ENCODE peak calls at places on chromosomes 2 and 18, in ten cellular contexts. S, R, P, F, T, L, U, C, N and Y are unnamed samples.

GRCh38 chr2:195106681-195107380 is 550.2 kb upstream of the SLC39A10 start:
- DNase-seq in U (no peak), C (no peak), F (no peak), L (no peak), S (no peak), P (no peak), N (no peak), T (no peak), R (no peak), Y (no peak)

GRCh38 chr2:170324640-170325046 is 146.7 kb downstream of the MYO3B start:
- DNase-seq in P (no peak), R (peak; percentile 48), N (no peak), F (peak; percentile 89), U (peak; percentile 26), L (peak; percentile 74), C (peak; percentile 30), T (no peak), S (peak; percentile 27), Y (no peak)

GRCh38 chr2:7661532-7661931 is 744.3 kb downstream of the RNF144A start:
- DNase-seq in P (no peak), T (no peak), N (no peak), C (no peak), R (no peak), F (no peak), S (no peak), L (no peak), U (no peak), Y (no peak)

GRCh38 chr2:23545391-23545790 is 160.4 kb downstream of the KLHL29 start:
- DNase-seq in S (no peak), C (peak; percentile 13), R (no peak), U (no peak), L (peak; percentile 71), P (no peak), N (no peak), T (no peak), F (no peak), Y (no peak)

GRCh38 chr2:236343400-236344161 is 79.4 kb upstream of the ASB18 start:
- DNase-seq in C (peak; percentile 59), R (peak; percentile 81), U (peak; percentile 71), L (peak; percentile 74), F (peak; percentile 80), S (peak; percentile 42), T (no peak), P (peak; percentile 42), N (peak; percentile 72), Y (no peak)

GRCh38 chr18:395481-396250 is 104.8 kb downstream of the COLEC12 start:
- DNase-seq in S (no peak), R (peak; percentile 71), P (peak; percentile 90), N (no peak), T (no peak), F (no peak), L (peak; percentile 79), C (no peak), U (peak; percentile 33), Y (no peak)

GRCh38 chr2:207395535-207396251 is 134.1 kb upstream of the CREB1 start:
- DNase-seq in F (peak; percentile 38), T (no peak), S (no peak), C (no peak), P (no peak), L (no peak), R (no peak), N (no peak), U (no peak), Y (no peak)

GRCh38 chr2:19748711-19749506 is 152.9 kb downstream of the TTC32 start:
- DNase-seq in T (no peak), P (no peak), N (no peak), U (no peak), R (no peak), F (no peak), L (no peak), S (no peak), C (no peak), Y (no peak)

GRCh38 chr2:217932661-217933325 is 70.0 kb downstream of the TNS1 start:
- DNase-seq in C (no peak), T (no peak), P (no peak), S (no peak), L (no peak), F (peak; percentile 35), N (no peak), U (no peak), R (no peak), Y (no peak)

GRCh38 chr2:186569906-186570305 is 19.9 kb upstream of the ITGAV start:
- DNase-seq in R (no peak), L (no peak), P (no peak), C (no peak), U (no peak), S (no peak), N (no peak), F (peak; percentile 79), T (no peak), Y (no peak)

GRCh38 chr2:232901711-232902578 is 31.9 kb downstream of the SNORC start:
- DNase-seq in F (no peak), N (no peak), S (peak; percentile 79), P (peak; percentile 44), R (peak; percentile 88), U (peak; percentile 29), T (no peak), C (peak; percentile 90), L (peak; percentile 65), Y (no peak)

GRCh38 chr2:72010647-72011355 is 136.9 kb downstream of the CYP26B1 start:
- DNase-seq in N (no peak), L (no peak), R (no peak), P (no peak), S (no peak), U (no peak), T (peak; percentile 36), C (no peak), F (no peak), Y (peak; percentile 37)

GRCh38 chr2:213015387-213016165 is 135.8 kb downstream of the IKZF2 start:
- DNase-seq in N (no peak), R (no peak), L (no peak), U (no peak), P (no peak), C (no peak), F (no peak), T (no peak), S (no peak), Y (no peak)

GRCh38 chr2:223882715-223883114 is 45.3 kb upstream of the AP1S3 start:
- DNase-seq in F (no peak), N (no peak), P (no peak), C (no peak), U (no peak), R (no peak), L (no peak), S (no peak), T (no peak), Y (no peak)

GRCh38 chr2:168441214-168441872 is 14.7 kb upstream of the CERS6 start:
- DNase-seq in N (no peak), F (no peak), C (no peak), T (no peak), U (no peak), R (no peak), S (no peak), L (no peak), P (no peak), Y (no peak)
- TF ChIP-seq CTCF in N (no peak), F (no peak), C (no peak), T (no peak), U (no peak), R (no peak), S (no peak), L (no peak), P (no peak), Y (no peak)

DNA sequence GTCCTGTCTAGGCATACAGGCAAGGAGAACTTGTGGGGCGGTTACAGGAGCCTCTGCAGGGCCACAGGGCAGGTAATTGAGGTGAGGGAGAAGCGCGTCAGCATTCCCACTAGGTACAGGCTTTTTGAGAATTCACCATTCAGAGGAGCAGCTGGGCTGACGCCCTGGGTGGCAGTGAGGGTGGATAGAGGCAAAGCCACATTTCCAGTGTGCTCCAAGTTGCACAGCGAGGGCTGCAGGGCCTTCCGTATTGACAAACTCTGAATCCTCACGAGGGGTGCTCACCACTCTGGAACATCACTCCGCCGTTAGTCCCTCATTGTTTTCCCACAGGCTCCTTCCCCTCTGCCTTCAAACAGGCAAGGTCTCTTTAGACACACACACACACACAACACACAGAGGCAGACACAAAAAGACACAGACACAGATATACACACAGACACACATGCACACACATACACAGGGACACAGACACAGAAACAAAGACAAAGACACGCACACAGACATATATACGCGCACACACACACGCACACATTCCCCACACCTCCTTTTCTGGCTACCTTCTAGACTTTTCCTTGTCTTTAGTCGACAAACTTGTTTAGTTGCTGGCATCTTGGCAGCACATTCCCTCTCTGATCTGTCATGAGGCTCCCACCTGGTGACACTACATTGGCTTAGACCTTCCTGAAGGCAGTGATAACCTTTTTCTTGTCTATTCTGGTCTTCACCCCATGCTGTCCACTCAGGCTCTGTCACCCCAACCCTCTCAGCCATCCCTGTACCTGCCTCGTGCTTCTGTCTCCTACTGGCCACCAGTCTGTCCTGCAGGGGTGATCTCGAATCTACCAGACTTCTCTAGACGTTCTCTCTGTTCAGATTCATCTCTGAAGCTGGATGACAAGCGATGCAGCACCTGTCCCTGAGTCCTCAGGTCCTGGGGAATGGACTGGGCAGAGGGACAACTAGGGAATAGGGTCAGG is 136.8 kb downstream of the ALPK2 start:
- DNase-seq in R (no peak), P (no peak), T (no peak), N (no peak), F (no peak), L (no peak), U (no peak), C (no peak), S (no peak), Y (no peak)
- TF ChIP-seq CTCF in R (no peak), P (no peak), T (no peak), N (no peak), F (no peak), L (no peak), U (no peak), C (no peak), S (no peak), Y (no peak)

DNA sequence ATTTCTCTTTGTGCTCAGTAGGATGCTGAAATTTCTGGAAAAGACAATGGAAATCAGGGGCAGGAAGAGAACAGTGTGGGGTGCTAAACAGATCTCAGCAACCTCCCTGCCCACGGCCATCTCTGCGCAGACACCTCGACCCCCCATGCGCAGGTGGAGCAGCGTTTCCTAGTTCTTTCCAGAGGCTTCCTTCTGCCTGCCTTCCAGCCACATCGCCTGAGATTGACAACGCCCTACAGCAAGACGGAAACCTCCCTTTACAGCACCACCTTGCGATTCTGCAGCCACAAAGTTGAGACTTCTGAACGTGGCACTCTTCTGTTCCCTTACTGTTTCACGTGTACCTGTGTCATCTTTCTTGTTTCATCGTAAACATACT is 31.4 kb upstream of the CASP8 start:
- DNase-seq in T (no peak), N (no peak), C (no peak), U (no peak), P (no peak), F (no peak), S (no peak), R (no peak), L (no peak), Y (no peak)
- TF ChIP-seq CTCF in T (no peak), N (no peak), C (no peak), U (no peak), P (no peak), F (no peak), S (no peak), R (no peak), L (no peak), Y (no peak)

DNA sequence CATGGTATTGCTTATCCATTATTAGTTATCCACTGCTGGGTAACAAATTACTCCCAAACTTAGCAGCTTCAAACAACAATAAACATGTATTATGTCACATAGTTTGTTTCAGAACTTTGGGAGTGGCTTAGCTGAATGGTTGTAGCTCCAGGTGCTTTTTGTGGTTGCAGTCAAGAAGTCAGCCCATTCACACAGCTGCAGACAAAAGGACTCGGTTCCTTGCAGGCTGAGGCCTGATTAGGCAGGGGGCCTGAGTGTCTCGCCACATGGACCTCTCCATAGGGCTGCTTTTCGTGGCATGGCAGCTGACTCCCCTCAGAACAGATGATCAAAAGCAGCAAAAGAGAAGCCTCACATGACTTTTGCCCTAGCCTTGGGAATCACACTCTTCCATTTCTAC is 58.1 kb upstream of the ITGA4 start:
- DNase-seq in F (peak; percentile 49), T (no peak), P (no peak), C (no peak), S (no peak), R (no peak), N (no peak), L (no peak), U (no peak), Y (no peak)
- TF ChIP-seq CTCF in F (no peak), T (no peak), P (no peak), C (no peak), S (no peak), R (no peak), N (no peak), L (no peak), U (no peak), Y (no peak)